ENCODE peak calls at places on chromosome 9, in seven cellular contexts. One of them, this sample, is unnamed.

GRCh38 chr9:134770972-134771971 is 109.3 kb upstream of the FCN2 start:
- DNase-seq in thyroid gland: no peak
- DNase-seq in psoas muscle: no peak
- DNase-seq in A549: no peak
- DNase-seq in pancreas: no peak
- DNase-seq in Panc1: no peak
- DNase-seq in PC-3: no peak
- DNase-seq in this sample: no peak

GRCh38 chr9:33350310-33350709 is 52.1 kb downstream of the AQP7 start:
- DNase-seq in thyroid gland: no peak
- DNase-seq in psoas muscle: no peak
- DNase-seq in A549: peak; percentile 74
- DNase-seq in pancreas: no peak
- DNase-seq in Panc1: no peak
- DNase-seq in PC-3: peak; percentile 87
- DNase-seq in this sample: no peak

GRCh38 chr9:97647996-97648395 is 14.4 kb downstream of the NCBP1 start:
- DNase-seq in thyroid gland: no peak
- DNase-seq in psoas muscle: no peak
- DNase-seq in A549: no peak
- DNase-seq in pancreas: no peak
- DNase-seq in Panc1: no peak
- DNase-seq in PC-3: no peak
- DNase-seq in this sample: no peak

GRCh38 chr9:81380960-81381359 is 308.4 kb downstream of the TLE1 start:
- DNase-seq in thyroid gland: no peak
- DNase-seq in psoas muscle: no peak
- DNase-seq in A549: no peak
- DNase-seq in pancreas: no peak
- DNase-seq in Panc1: no peak
- DNase-seq in PC-3: peak; percentile 26
- DNase-seq in this sample: no peak

GRCh38 chr9:70081120-70081495 is 37.5 kb downstream of the MAMDC2 start:
- DNase-seq in thyroid gland: no peak
- DNase-seq in psoas muscle: no peak
- DNase-seq in A549: no peak
- DNase-seq in pancreas: no peak
- DNase-seq in Panc1: no peak
- DNase-seq in PC-3: peak; percentile 44
- DNase-seq in this sample: no peak

GRCh38 chr9:76905984-76906861 is at the start of gene PRUNE2:
- DNase-seq in thyroid gland: peak; percentile 82
- DNase-seq in psoas muscle: peak; percentile 68
- DNase-seq in A549: peak; percentile 39
- DNase-seq in pancreas: peak; percentile 71
- DNase-seq in Panc1: no peak
- DNase-seq in PC-3: peak; percentile 21
- DNase-seq in this sample: peak; percentile 89

GRCh38 chr9:99026271-99026955 is 78.5 kb upstream of the TGFBR1 start:
- DNase-seq in thyroid gland: no peak
- DNase-seq in psoas muscle: no peak
- DNase-seq in A549: no peak
- DNase-seq in pancreas: no peak
- DNase-seq in Panc1: no peak
- DNase-seq in PC-3: no peak
- DNase-seq in this sample: no peak

GRCh38 chr9:116020801-116021200 is 132.8 kb upstream of the PAPPA start:
- DNase-seq in thyroid gland: no peak
- DNase-seq in psoas muscle: no peak
- DNase-seq in A549: peak; percentile 43
- DNase-seq in pancreas: no peak
- DNase-seq in Panc1: no peak
- DNase-seq in PC-3: peak; percentile 50
- DNase-seq in this sample: no peak

GRCh38 chr9:136744747-136745146 is 2.0 kb upstream of the LCN10 start:
- DNase-seq in thyroid gland: no peak
- DNase-seq in psoas muscle: no peak
- DNase-seq in A549: no peak
- DNase-seq in pancreas: no peak
- DNase-seq in Panc1: no peak
- DNase-seq in PC-3: no peak
- DNase-seq in this sample: no peak

DNA sequence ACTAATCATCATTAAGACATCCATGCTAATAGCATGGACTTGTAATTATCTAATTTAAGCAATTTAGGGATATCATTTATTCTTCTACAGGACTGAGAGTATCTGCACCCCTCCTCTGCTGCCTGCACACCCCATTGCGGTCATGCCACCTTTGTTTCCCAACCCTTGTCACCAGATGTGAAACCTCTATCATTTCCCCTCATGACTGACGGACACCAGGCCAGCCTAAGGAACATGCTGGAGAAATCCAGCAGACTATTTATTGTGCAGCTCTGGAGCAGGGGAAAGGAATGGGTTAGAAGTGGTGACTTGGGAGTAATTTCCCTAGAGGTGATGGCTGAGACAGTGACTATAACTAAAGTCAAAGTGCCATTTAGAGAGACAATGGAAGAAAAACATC is 40.7 kb downstream of the UGCG start:
- DNase-seq in thyroid gland: no peak
- DNase-seq in psoas muscle: no peak
- DNase-seq in A549: no peak
- DNase-seq in pancreas: no peak
- DNase-seq in Panc1: no peak
- DNase-seq in PC-3: no peak
- DNase-seq in this sample: no peak
- H3K27ac ChIP-seq in thyroid gland: no peak overlapping the region
- H3K27ac ChIP-seq in psoas muscle: no peak overlapping the region
- H3K27ac ChIP-seq in A549: no peak overlapping the region
- H3K27ac ChIP-seq in pancreas: no peak overlapping the region
- H3K27ac ChIP-seq in Panc1: peak overlapping the region; percentile 69
- H3K27ac ChIP-seq in PC-3: no peak overlapping the region
- H3K27ac ChIP-seq in this sample: no peak overlapping the region

GRCh38 chr9:125822160-125822559 is 75.0 kb downstream of the PBX3 start:
- DNase-seq in thyroid gland: no peak
- DNase-seq in psoas muscle: no peak
- DNase-seq in A549: no peak
- DNase-seq in pancreas: no peak
- DNase-seq in Panc1: no peak
- DNase-seq in PC-3: no peak
- DNase-seq in this sample: no peak

GRCh38 chr9:125825762-125826161 is 78.6 kb downstream of the PBX3 start:
- DNase-seq in thyroid gland: no peak
- DNase-seq in psoas muscle: no peak
- DNase-seq in A549: no peak
- DNase-seq in pancreas: no peak
- DNase-seq in Panc1: no peak
- DNase-seq in PC-3: no peak
- DNase-seq in this sample: no peak

GRCh38 chr9:125820100-125820804 is 73.1 kb downstream of the PBX3 start:
- DNase-seq in thyroid gland: no peak
- DNase-seq in psoas muscle: no peak
- DNase-seq in A549: no peak
- DNase-seq in pancreas: no peak
- DNase-seq in Panc1: no peak
- DNase-seq in PC-3: no peak
- DNase-seq in this sample: no peak

GRCh38 chr9:125822902-125823301 is 75.7 kb downstream of the PBX3 start:
- DNase-seq in thyroid gland: no peak
- DNase-seq in psoas muscle: no peak
- DNase-seq in A549: no peak
- DNase-seq in pancreas: no peak
- DNase-seq in Panc1: no peak
- DNase-seq in PC-3: no peak
- DNase-seq in this sample: no peak

DNA sequence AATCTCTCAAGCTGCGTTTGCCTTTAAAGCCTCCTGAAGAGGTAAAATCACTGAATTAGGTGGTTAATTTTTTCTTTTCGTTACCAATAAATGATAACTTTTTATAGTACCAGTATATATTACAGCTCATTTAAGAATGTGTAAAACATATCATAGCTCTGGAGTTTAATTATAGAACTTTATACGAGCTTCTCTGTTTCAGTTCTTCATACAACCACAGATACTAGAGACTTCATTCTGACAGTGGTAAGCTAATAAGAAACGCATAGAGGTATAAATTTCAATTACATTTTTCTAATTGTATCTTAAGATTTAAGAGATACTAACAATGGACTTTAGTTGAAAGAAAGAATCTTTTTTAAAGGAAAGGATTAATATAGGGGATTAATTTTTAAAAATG is 73.9 kb downstream of the PBX3 start:
- DNase-seq in thyroid gland: no peak
- DNase-seq in psoas muscle: no peak
- DNase-seq in A549: no peak
- DNase-seq in pancreas: no peak
- DNase-seq in Panc1: no peak
- DNase-seq in PC-3: no peak
- DNase-seq in this sample: no peak
- H3K4me1 ChIP-seq in thyroid gland: peaks cover 11% of the 10 kb centered on the region
- H3K4me1 ChIP-seq in psoas muscle: peaks cover 10% of the 10 kb centered on the region
- H3K4me1 ChIP-seq in A549: peaks cover 5% of the 10 kb centered on the region
- H3K4me1 ChIP-seq in pancreas: peaks cover 7% of the 10 kb centered on the region
- H3K4me1 ChIP-seq in Panc1: peaks cover 11% of the 10 kb centered on the region
- H3K4me1 ChIP-seq in PC-3: no peaks in the 10 kb centered on the region
- H3K4me1 ChIP-seq in this sample: no peaks in the 10 kb centered on the region

GRCh38 chr9:95574866-95575553 is 58.2 kb upstream of the PTCH1 start:
- DNase-seq in thyroid gland: no peak
- DNase-seq in psoas muscle: no peak
- DNase-seq in A549: no peak
- DNase-seq in pancreas: no peak
- DNase-seq in Panc1: no peak
- DNase-seq in PC-3: no peak
- DNase-seq in this sample: no peak
- H3K27ac ChIP-seq in thyroid gland: no peak overlapping the region
- H3K27ac ChIP-seq in psoas muscle: no peak overlapping the region
- H3K27ac ChIP-seq in A549: peak overlapping the region; percentile 31
- H3K27ac ChIP-seq in pancreas: no peak overlapping the region
- H3K27ac ChIP-seq in Panc1: no peak overlapping the region
- H3K27ac ChIP-seq in PC-3: no peak overlapping the region
- H3K27ac ChIP-seq in this sample: no peak overlapping the region

DNA sequence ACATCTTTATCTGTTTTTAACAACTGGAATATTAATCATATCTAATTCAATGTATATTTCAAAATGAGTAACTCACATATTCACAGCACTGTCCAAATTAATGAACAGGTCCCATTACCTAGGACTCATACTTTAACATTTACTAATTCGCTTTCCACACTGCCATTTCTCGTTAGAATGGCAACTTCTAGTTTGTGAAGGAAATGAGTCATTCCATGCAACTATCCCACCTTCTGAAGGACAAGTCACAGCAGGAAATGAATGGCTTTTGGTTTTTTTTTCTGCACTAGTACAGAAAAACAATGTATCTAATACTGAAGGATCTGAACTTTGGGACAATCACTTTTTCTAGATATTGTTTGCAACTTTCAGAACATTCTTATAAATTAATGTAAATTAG is 24.6 kb upstream of the IFNK start:
- DNase-seq in thyroid gland: no peak
- DNase-seq in psoas muscle: no peak
- DNase-seq in A549: peak; percentile 47
- DNase-seq in pancreas: no peak
- DNase-seq in Panc1: no peak
- DNase-seq in PC-3: peak; percentile 74
- DNase-seq in this sample: no peak
- H3K4me1 ChIP-seq in thyroid gland: no peaks in the 10 kb centered on the region
- H3K4me1 ChIP-seq in psoas muscle: no peaks in the 10 kb centered on the region
- H3K4me1 ChIP-seq in A549: peaks cover 9% of the 10 kb centered on the region
- H3K4me1 ChIP-seq in pancreas: no peaks in the 10 kb centered on the region
- H3K4me1 ChIP-seq in Panc1: no peaks in the 10 kb centered on the region
- H3K4me1 ChIP-seq in PC-3: peaks cover 18% of the 10 kb centered on the region
- H3K4me1 ChIP-seq in this sample: peaks cover 3% of the 10 kb centered on the region

DNA sequence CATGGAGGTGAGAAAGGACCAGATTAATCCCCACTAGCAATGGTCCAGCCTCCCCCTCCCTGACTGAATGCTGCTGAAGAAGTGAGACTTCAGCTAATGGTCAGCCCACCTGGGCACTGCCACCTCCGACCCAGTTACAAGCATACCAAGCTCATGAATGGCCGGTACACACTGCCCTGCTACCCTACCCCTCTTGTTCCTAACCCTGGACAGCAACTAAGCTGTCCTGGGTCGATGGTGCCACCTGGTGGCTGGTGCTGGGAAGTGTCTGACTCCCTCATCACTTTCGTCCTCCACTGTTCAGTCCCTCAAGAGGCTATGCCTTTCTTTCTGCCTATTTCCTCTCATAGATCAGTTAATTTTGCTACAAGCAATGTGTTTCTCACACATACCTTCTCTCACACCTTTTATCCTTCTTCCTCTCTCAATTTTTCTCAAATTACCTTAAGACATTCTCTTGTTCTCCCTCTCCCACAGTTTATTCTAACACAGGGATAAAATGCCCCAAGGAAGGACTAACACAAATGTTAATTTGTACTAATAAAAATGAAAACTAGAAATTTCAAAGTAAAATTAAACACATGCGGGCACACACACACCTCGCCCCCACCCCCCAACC is 42.4 kb downstream of the PAX5 start:
- DNase-seq in thyroid gland: no peak
- DNase-seq in psoas muscle: no peak
- DNase-seq in A549: peak; percentile 55
- DNase-seq in pancreas: no peak
- DNase-seq in Panc1: peak; percentile 47
- DNase-seq in PC-3: peak; percentile 60
- DNase-seq in this sample: peak; percentile 54
- H3K27ac ChIP-seq in thyroid gland: no peak overlapping the region
- H3K27ac ChIP-seq in psoas muscle: no peak overlapping the region
- H3K27ac ChIP-seq in A549: no peak overlapping the region
- H3K27ac ChIP-seq in pancreas: no peak overlapping the region
- H3K27ac ChIP-seq in Panc1: no peak overlapping the region
- H3K27ac ChIP-seq in PC-3: no peak overlapping the region
- H3K27ac ChIP-seq in this sample: no peak overlapping the region

GRCh38 chr9:129676970-129677369 is 11.5 kb downstream of the PRRX2 start:
- DNase-seq in thyroid gland: no peak
- DNase-seq in psoas muscle: no peak
- DNase-seq in A549: no peak
- DNase-seq in pancreas: no peak
- DNase-seq in Panc1: no peak
- DNase-seq in PC-3: no peak
- DNase-seq in this sample: no peak
- H3K4me1 ChIP-seq in thyroid gland: no peaks in the 10 kb centered on the region
- H3K4me1 ChIP-seq in psoas muscle: no peaks in the 10 kb centered on the region
- H3K4me1 ChIP-seq in A549: no peaks in the 10 kb centered on the region
- H3K4me1 ChIP-seq in pancreas: no peaks in the 10 kb centered on the region
- H3K4me1 ChIP-seq in Panc1: no peaks in the 10 kb centered on the region
- H3K4me1 ChIP-seq in PC-3: no peaks in the 10 kb centered on the region
- H3K4me1 ChIP-seq in this sample: no peaks in the 10 kb centered on the region